ENCODE peak calls at places on chromosomes 16 and 17, in six cellular contexts. L is heart left ventricle, N is AG09309, B is retinal pigment epithelial cell, E is AG04450, U is A549. G is an unnamed sample.

GRCh38 chr16:54946909-54947308 is 16.2 kb downstream of the IRX5 start:
- DNase-seq in B (no peak), N (no peak), L (no peak), U (no peak), E (no peak), G (peak; percentile 34)

GRCh38 chr17:68421486-68421885 is 35.8 kb downstream of the WIPI1 start:
- DNase-seq in L (no peak), U (no peak), B (no peak), N (no peak), E (no peak), G (no peak)

GRCh38 chr16:23074423-23074822 is 74.8 kb downstream of the USP31 start:
- DNase-seq in U (no peak), N (no peak), E (no peak), L (peak; percentile 74), B (no peak), G (no peak)

GRCh38 chr16:35431829-35432663 is 1972.6 kb downstream of the TP53TG3F start:
- DNase-seq in B (no peak), E (no peak), U (no peak), L (no peak), N (no peak), G (no peak)

GRCh38 chr17:7380855-7381683 is at the start of gene TNK1:
- DNase-seq in U (no peak), N (no peak), B (no peak), E (no peak), L (peak; percentile 67), G (no peak)

GRCh38 chr17:76924345-76925332 is 56.4 kb downstream of the MGAT5B start:
- DNase-seq in U (no peak), B (no peak), N (no peak), E (no peak), L (no peak), G (no peak)

GRCh38 chr16:68047987-68048386 is 24.9 kb downstream of the DUS2 start:
- DNase-seq in U (no peak), L (no peak), B (no peak), N (no peak), E (no peak), G (no peak)

GRCh38 chr16:25018972-25019617 is 3.9 kb upstream of the ARHGAP17 start:
- DNase-seq in E (no peak), L (no peak), N (no peak), B (no peak), U (no peak), G (no peak)

GRCh38 chr17:34979650-34980352 is 511 bp upstream of the LIG3 start:
- DNase-seq in N (no peak), E (no peak), L (no peak), B (no peak), U (no peak), G (peak; percentile 51)

GRCh38 chr17:80265205-80266068 is 4.8 kb downstream of the RNF213 start:
- DNase-seq in U (no peak), E (no peak), B (no peak), L (no peak), N (no peak), G (peak; percentile 28)

GRCh38 chr16:66703359-66704215 is 7.0 kb upstream of the CMTM4 start:
- DNase-seq in B (no peak), U (no peak), E (no peak), N (no peak), L (no peak), G (no peak)

GRCh38 chr16:86553356-86553755 is 1.7 kb downstream of the MTHFSD start:
- DNase-seq in U (no peak), L (no peak), B (no peak), N (no peak), E (no peak), G (no peak)

GRCh38 chr17:59435238-59435637 is 103.8 kb downstream of the YPEL2 start:
- DNase-seq in U (no peak), L (no peak), B (peak; percentile 72), N (no peak), E (no peak), G (peak; percentile 90)

GRCh38 chr16:27450836-27451341 is 48.9 kb downstream of the IL21R start:
- DNase-seq in L (no peak), E (no peak), B (no peak), U (no peak), N (no peak), G (peak; percentile 53)

GRCh38 chr16:62644030-62644812 is 608.0 kb upstream of the CDH8 start:
- DNase-seq in U (no peak), B (no peak), L (no peak), N (no peak), E (no peak), G (no peak)

GRCh38 chr16:85369741-85370528 is 243.2 kb upstream of the GSE1 start:
- DNase-seq in N (no peak), E (no peak), L (no peak), U (peak; percentile 79), B (no peak), G (peak; percentile 32)

GRCh38 chr16:86480444-86480843 is 29.9 kb upstream of the FOXF1 start:
- DNase-seq in L (no peak), E (no peak), N (no peak), U (no peak), B (no peak), G (no peak)

GRCh38 chr16:86078121-86078600 is 179.2 kb downstream of the IRF8 start:
- DNase-seq in U (no peak), E (no peak), N (no peak), L (no peak), B (no peak), G (peak; percentile 29)

GRCh38 chr16:56874800-56875199 is 9.8 kb downstream of the SLC12A3 start:
- DNase-seq in U (no peak), E (no peak), B (no peak), N (no peak), L (no peak), G (no peak)

GRCh38 chr17:1398900-1399299 is 1.1 kb downstream of the YWHAE start:
- DNase-seq in E (no peak), U (no peak), N (no peak), L (no peak), B (no peak), G (peak; percentile 42)

DNA sequence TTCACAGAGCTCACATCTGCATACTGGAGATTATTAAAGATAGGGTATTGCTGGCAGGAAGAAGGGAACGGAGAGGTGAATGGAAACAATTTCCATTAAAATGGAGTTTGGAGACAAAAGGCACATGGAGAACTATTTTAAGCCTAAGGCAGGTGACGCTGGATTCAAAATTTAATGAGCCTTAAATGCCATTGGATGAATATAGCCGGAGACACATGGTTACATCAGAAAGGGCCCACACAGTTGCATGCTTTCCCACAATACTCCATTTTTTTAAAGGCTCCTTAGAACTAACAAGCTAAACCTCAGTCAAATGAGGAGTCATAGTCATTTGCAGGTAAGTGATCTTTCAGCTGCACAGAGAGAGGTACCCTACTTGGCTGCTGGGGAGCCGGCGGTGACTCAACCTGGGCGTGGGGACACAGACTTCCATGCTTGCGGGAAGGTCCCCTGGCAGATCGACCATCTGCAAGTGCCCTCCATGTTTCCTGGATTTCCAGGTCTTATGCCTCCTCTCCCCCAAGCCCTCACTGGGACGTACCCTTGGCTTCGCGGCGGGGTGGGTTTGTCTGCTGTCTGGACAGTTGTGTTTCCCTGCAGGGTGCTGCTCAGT is 259.2 kb downstream of the CBLN1 start:
- DNase-seq in B (no peak), E (no peak), L (no peak), N (no peak), U (no peak), G (no peak)
- TF ChIP-seq CTCF in B (no peak), E (no peak), L (no peak), N (no peak), U (no peak), G (no peak)

GRCh38 chr17:4576729-4577322 is 7.5 kb upstream of the SMTNL2 start:
- DNase-seq in L (no peak), E (no peak), U (no peak), B (no peak), N (no peak), G (no peak)

GRCh38 chr17:4573682-4574081 is 10.6 kb upstream of the SMTNL2 start:
- DNase-seq in L (peak; percentile 86), E (no peak), B (no peak), N (no peak), U (peak; percentile 67), G (no peak)

GRCh38 chr17:4574448-4575045 is 9.8 kb upstream of the SMTNL2 start:
- DNase-seq in B (no peak), L (no peak), U (no peak), N (no peak), E (no peak), G (no peak)

GRCh38 chr17:4572131-4572530 is 11.8 kb upstream of the GGT6 start:
- DNase-seq in L (no peak), E (no peak), U (no peak), N (no peak), B (no peak), G (no peak)

GRCh38 chr17:4573115-4573514 is 11.2 kb upstream of the SMTNL2 start:
- DNase-seq in E (no peak), N (no peak), U (no peak), B (no peak), L (no peak), G (no peak)
- H3K4me3 ChIP-seq in E (no peak overlapping the region), N (no peak overlapping the region), U (no peak overlapping the region), B (no peak overlapping the region), L (no peak overlapping the region), G (no peak overlapping the region)

GRCh38 chr16:84183911-84184310 is 2.9 kb downstream of the TAF1C start:
- DNase-seq in B (no peak), E (no peak), N (no peak), L (no peak), U (peak; percentile 69), G (no peak)
- TF ChIP-seq CTCF in B (peak; percentile 31), E (peak; percentile 23), N (peak; percentile 38), L (peak; percentile 24), U (peak; percentile 61), G (peak; percentile 37)

GRCh38 chr17:58332720-58333395 is 4.3 kb upstream of the TSPOAP1 start:
- DNase-seq in N (no peak), U (no peak), B (no peak), E (no peak), L (no peak), G (no peak)

GRCh38 chr17:58335061-58335731 is 6.6 kb upstream of the TSPOAP1 start:
- DNase-seq in L (no peak), U (no peak), E (no peak), N (no peak), B (no peak), G (no peak)

GRCh38 chr17:58334661-58335060 is 6.1 kb upstream of the TSPOAP1 start:
- DNase-seq in E (no peak), U (no peak), L (no peak), N (no peak), B (no peak), G (no peak)

GRCh38 chr17:58331815-58332719 is 3.5 kb upstream of the TSPOAP1 start:
- DNase-seq in B (no peak), U (no peak), L (peak; percentile 67), E (no peak), N (no peak), G (no peak)

DNA sequence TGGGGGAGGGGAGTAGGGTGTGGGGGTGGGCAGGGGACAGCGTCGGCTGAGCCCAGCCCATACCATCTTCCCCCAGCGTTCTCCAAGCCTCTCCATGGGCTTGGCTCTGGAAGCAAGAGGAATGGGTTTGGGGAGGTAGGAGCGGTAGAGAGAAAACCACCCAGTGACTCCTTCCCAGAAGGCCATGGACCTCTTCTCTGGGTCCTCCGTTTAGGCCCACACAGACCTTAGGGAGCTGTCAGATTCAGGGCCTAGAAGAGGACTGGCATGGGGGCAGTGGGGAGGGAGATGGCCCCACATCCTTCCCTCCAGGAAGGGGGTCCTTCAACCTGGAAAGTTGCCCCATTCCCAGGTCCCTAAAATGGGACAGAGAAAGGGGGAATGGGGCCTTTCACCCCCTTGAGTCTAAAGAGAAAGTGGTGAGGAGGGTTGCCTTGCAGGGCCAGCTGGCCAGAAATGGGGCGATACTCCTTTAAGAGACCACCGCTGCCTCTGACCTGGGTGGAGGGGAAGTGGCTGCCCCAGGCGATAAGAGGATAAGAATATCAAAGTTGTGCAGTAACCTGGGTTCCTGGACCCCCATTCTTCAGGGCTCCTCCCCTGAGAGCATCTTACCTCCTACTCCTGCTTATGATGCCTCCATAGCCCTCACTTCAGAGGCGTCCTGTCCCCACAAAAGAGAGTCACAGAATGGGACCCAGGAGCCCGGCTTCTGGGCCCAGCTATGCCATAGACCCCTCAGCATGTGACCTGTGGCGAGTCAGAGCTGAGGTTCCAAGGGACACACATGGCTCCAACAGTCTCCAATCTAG is 5.0 kb upstream of the TSPOAP1 start:
- DNase-seq in U (no peak), N (no peak), E (no peak), B (no peak), L (no peak), G (no peak)
- H3K4me3 ChIP-seq in U (no peak overlapping the region), N (no peak overlapping the region), E (no peak overlapping the region), B (no peak overlapping the region), L (peak overlapping the region; percentile 7), G (no peak overlapping the region)

G was measured in fibroblast of mammary gland.